ENCODE peak calls at places on chromosomes 13 and 19, in six cellular contexts. H, Y, O, M, T and W are unnamed samples.

GRCh38 chr13:30982506-30982905 is 50.0 kb downstream of the TEX26 start:
- DNase-seq in Y (no peak), T (no peak), M (no peak), H (no peak), O (no peak), W (no peak)

GRCh38 chr13:108964601-108965000 is 335.2 kb downstream of the MYO16 start:
- DNase-seq in T (no peak), H (no peak), Y (no peak), M (no peak), O (no peak), W (no peak)

GRCh38 chr19:42253245-42254082 is 1.5 kb downstream of the ERF start:
- DNase-seq in H (peak), M (peak), O (peak), Y (peak), T (peak), W (no peak)

GRCh38 chr19:40219721-40220276 is 1.6 kb upstream of the TTC9B start:
- DNase-seq in O (no peak), T (peak), Y (no peak), H (no peak), M (no peak), W (no peak)

GRCh38 chr13:33284016-33284415 is 1.5 kb downstream of the STARD13 start:
- DNase-seq in O (no peak), Y (no peak), T (no peak), H (no peak), M (no peak), W (no peak)

GRCh38 chr13:109145631-109146030 is 516.2 kb downstream of the MYO16 start:
- DNase-seq in Y (no peak), H (no peak), T (no peak), M (peak), O (no peak), W (no peak)

GRCh38 chr19:50478901-50479715 is 2.5 kb upstream of the GARIN5A start:
- DNase-seq in Y (peak), O (no peak), T (no peak), H (no peak), M (no peak), W (no peak)

GRCh38 chr19:3106509-3107141 is 12.5 kb downstream of the GNA11 start:
- DNase-seq in Y (no peak), M (no peak), T (no peak), H (no peak), O (no peak), W (no peak)